ENCODE peak calls at places on chromosomes 2 and 18, in nine cellular contexts. D, V, N, Q, H, C, Z, S and F are unnamed samples.

GRCh38 chr2:68741238-68741637 is 6.6 kb downstream of the ARHGAP25 start:
- DNase-seq in D (no peak), V (no peak), N (peak), Q (no peak), H (no peak), C (no peak), Z (no peak), S (no peak), F (no peak)

GRCh38 chr2:25323042-25323514 is 18.6 kb downstream of the DNMT3A start:
- DNase-seq in D (no peak), V (no peak), N (peak), Q (peak), H (no peak), C (peak), Z (no peak), S (no peak), F (peak)

GRCh38 chr2:15812187-15812830 is 128.0 kb upstream of the MYCN start:
- DNase-seq in D (no peak), V (no peak), N (no peak), Q (no peak), H (no peak), C (no peak), Z (no peak), S (no peak), F (peak)

GRCh38 chr18:80172056-80172455 is 63.0 kb downstream of the ADNP2 start:
- DNase-seq in D (no peak), V (no peak), N (no peak), Q (no peak), H (no peak), C (no peak), Z (no peak), S (no peak), F (no peak)

GRCh38 chr18:23458830-23459529 is 5.9 kb downstream of the RIOK3 start:
- DNase-seq in D (no peak), V (no peak), N (no peak), Q (no peak), H (no peak), C (no peak), Z (no peak), S (no peak), F (no peak)

GRCh38 chr2:239472220-239472775 is 71.5 kb upstream of the HDAC4 start:
- DNase-seq in D (peak), V (no peak), N (no peak), Q (no peak), H (no peak), C (no peak), Z (no peak), S (no peak), F (no peak)

GRCh38 chr18:9354256-9354655 is 19.7 kb downstream of the TWSG1 start:
- DNase-seq in D (no peak), V (peak), N (peak), Q (peak), H (no peak), C (no peak), Z (no peak), S (no peak), F (no peak)

GRCh38 chr2:200585730-200586643 is at the start of gene AOX1:
- DNase-seq in D (peak), V (peak), N (peak), Q (peak), H (no peak), C (peak), Z (peak), S (peak), F (peak)

GRCh38 chr2:14654733-14655346 is 22.3 kb downstream of the LRATD1 start:
- DNase-seq in D (no peak), V (no peak), N (no peak), Q (no peak), H (no peak), C (no peak), Z (no peak), S (no peak), F (no peak)

GRCh38 chr2:10141736-10142639 is 19.4 kb downstream of the RRM2 start:
- DNase-seq in D (no peak), V (no peak), N (peak), Q (no peak), H (peak), C (no peak), Z (peak), S (no peak), F (peak)

GRCh38 chr2:132478669-132479068 is 62.1 kb downstream of the GPR39 start:
- DNase-seq in D (no peak), V (no peak), N (no peak), Q (no peak), H (no peak), C (peak), Z (no peak), S (no peak), F (no peak)

GRCh38 chr2:80073134-80073561 is 231.4 kb downstream of the LRRTM1 start:
- DNase-seq in D (no peak), V (no peak), N (peak), Q (peak), H (peak), C (peak), Z (no peak), S (no peak), F (peak)

GRCh38 chr2:160054984-160055725 is 7.3 kb downstream of the PLA2R1 start:
- DNase-seq in D (no peak), V (no peak), N (peak), Q (peak), H (no peak), C (peak), Z (no peak), S (no peak), F (no peak)

GRCh38 chr18:58391113-58391892 is 237.6 kb downstream of the ALPK2 start:
- DNase-seq in D (peak), V (no peak), N (no peak), Q (no peak), H (no peak), C (peak), Z (no peak), S (no peak), F (no peak)

GRCh38 chr18:48333563-48333962 is 75.6 kb downstream of the ZBTB7C start:
- DNase-seq in D (no peak), V (no peak), N (no peak), Q (no peak), H (no peak), C (no peak), Z (no peak), S (no peak), F (no peak)

GRCh38 chr2:25417715-25418369 is 76.1 kb upstream of the DNMT3A start:
- DNase-seq in D (no peak), V (peak), N (peak), Q (peak), H (peak), C (no peak), Z (no peak), S (no peak), F (no peak)

GRCh38 chr2:101770672-101771071 is 73.2 kb downstream of the MAP4K4 start:
- DNase-seq in D (no peak), V (no peak), N (peak), Q (peak), H (peak), C (peak), Z (no peak), S (no peak), F (no peak)

GRCh38 chr2:16030206-16031054 is 90.1 kb downstream of the MYCN start:
- DNase-seq in D (no peak), V (no peak), N (no peak), Q (no peak), H (no peak), C (no peak), Z (no peak), S (no peak), F (no peak)

GRCh38 chr2:128026422-128027277 is 1.2 kb downstream of the SAP130 start:
- DNase-seq in D (no peak), V (no peak), N (peak), Q (peak), H (no peak), C (peak), Z (no peak), S (no peak), F (no peak)

GRCh38 chr2:173059941-173060575 is 15.6 kb upstream of the MAP3K20 start:
- DNase-seq in D (no peak), V (no peak), N (peak), Q (peak), H (no peak), C (peak), Z (no peak), S (no peak), F (no peak)

GRCh38 chr18:59049726-59050660 is 89.7 kb upstream of the SEC11C start:
- DNase-seq in D (peak), V (no peak), N (no peak), Q (no peak), H (no peak), C (no peak), Z (no peak), S (no peak), F (peak)

GRCh38 chr2:193141-193552 is 70.7 kb downstream of the SH3YL1 start:
- DNase-seq in D (peak), V (no peak), N (no peak), Q (no peak), H (no peak), C (peak), Z (no peak), S (no peak), F (no peak)

GRCh38 chr2:219722276-219722883 is 95.0 kb downstream of the SLC4A3 start:
- DNase-seq in D (peak), V (no peak), N (no peak), Q (peak), H (no peak), C (no peak), Z (no peak), S (no peak), F (no peak)

GRCh38 chr2:183224933-183225332 is 100.7 kb downstream of the NUP35 start:
- DNase-seq in D (no peak), V (no peak), N (peak), Q (peak), H (no peak), C (peak), Z (no peak), S (no peak), F (no peak)

GRCh38 chr2:26268184-26268583 is 23.4 kb downstream of the HADHB start:
- DNase-seq in D (no peak), V (no peak), N (peak), Q (peak), H (no peak), C (no peak), Z (no peak), S (no peak), F (no peak)

GRCh38 chr18:23302852-23303527 is 150.1 kb upstream of the RIOK3 start:
- DNase-seq in D (no peak), V (no peak), N (peak), Q (peak), H (no peak), C (peak), Z (no peak), S (no peak), F (no peak)

GRCh38 chr2:89000235-89000634 is 308.8 kb downstream of the RPIA start:
- DNase-seq in D (no peak), V (no peak), N (no peak), Q (no peak), H (no peak), C (no peak), Z (no peak), S (no peak), F (no peak)

GRCh38 chr2:8453904-8454302 is 228.0 kb upstream of the ID2 start:
- DNase-seq in D (peak), V (no peak), N (no peak), Q (no peak), H (no peak), C (peak), Z (no peak), S (no peak), F (no peak)

GRCh38 chr2:120654383-120655134 is 81.1 kb upstream of the GLI2 start:
- DNase-seq in D (no peak), V (no peak), N (no peak), Q (no peak), H (no peak), C (no peak), Z (peak), S (no peak), F (peak)

GRCh38 chr2:237201461-237202287 is 116.0 kb downstream of the COPS8 start:
- DNase-seq in D (no peak), V (peak), N (peak), Q (peak), H (peak), C (peak), Z (peak), S (no peak), F (no peak)

GRCh38 chr2:101349893-101350662 is 37.2 kb downstream of the CREG2 start:
- DNase-seq in D (no peak), V (no peak), N (peak), Q (peak), H (peak), C (peak), Z (no peak), S (no peak), F (no peak)

DNA sequence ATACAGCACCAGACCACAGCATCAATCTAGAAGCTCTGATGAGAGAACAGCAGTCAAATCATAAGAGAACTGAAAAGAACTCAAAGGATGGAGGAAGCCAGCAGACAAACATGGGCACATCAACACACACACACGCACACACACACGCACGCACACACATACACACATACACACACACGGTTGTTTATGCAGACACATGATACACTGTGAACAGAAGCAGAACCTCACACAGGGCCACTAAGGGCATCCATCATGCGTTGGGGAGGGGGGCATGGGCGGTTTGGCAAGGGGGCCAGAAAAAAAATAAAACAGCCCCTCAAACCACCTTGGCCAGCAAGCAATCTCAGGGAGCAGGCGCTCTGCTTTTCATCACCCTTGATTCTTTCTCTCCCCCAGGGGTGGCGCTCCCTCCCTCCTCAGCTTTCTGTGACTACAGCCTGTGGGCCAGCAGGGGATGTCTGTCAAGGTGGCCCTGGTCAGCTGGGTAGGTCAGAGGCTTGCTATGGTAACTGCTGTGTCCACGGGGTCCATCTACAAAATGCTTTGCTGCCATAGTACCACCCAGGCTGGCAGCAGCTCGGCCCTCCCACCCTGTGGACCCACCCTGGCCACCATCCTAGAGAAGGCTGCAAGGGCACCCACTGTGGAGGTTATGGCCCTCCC is 318.0 kb downstream of the CELF4 start:
- DNase-seq in D (no peak), V (no peak), N (no peak), Q (no peak), H (no peak), C (no peak), Z (no peak), S (no peak), F (no peak)
- TF ChIP-seq CTCF in D (no peak), V (no peak), N (no peak), Q (no peak), H (no peak), C (no peak), Z (no peak), S (no peak), F (no peak)

GRCh38 chr2:177093384-177093783 is 119.2 kb upstream of the HNRNPA3 start:
- DNase-seq in D (no peak), V (no peak), N (no peak), Q (peak), H (no peak), C (no peak), Z (no peak), S (no peak), F (no peak)

GRCh38 chr2:177084607-177085006 is 128.0 kb upstream of the HNRNPA3 start:
- DNase-seq in D (no peak), V (no peak), N (no peak), Q (no peak), H (no peak), C (no peak), Z (no peak), S (no peak), F (no peak)

DNA sequence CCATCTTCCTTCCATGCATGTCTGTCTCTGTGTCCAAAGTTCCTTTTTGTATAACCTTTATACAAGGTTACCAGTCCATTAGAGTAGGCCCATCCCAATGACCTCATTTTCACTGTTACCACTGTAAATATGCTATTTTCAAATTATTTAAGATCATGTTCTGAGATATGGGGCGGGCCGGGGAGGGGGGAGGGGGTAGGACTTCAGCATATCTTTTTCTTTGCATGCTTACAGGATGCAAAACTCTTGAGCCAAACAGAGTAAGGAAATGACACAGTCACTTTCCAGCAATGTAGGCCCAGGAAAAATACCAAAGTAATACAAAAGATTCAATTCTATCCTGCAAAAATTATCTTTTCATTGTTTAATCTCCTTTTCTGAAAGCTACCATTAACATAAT is 124.1 kb upstream of the HNRNPA3 start:
- DNase-seq in D (no peak), V (no peak), N (no peak), Q (no peak), H (no peak), C (no peak), Z (no peak), S (no peak), F (no peak)
- TF ChIP-seq CTCF in D (no peak), V (no peak), N (no peak), Q (no peak), H (no peak), C (no peak), Z (no peak), S (no peak), F (no peak)

DNA sequence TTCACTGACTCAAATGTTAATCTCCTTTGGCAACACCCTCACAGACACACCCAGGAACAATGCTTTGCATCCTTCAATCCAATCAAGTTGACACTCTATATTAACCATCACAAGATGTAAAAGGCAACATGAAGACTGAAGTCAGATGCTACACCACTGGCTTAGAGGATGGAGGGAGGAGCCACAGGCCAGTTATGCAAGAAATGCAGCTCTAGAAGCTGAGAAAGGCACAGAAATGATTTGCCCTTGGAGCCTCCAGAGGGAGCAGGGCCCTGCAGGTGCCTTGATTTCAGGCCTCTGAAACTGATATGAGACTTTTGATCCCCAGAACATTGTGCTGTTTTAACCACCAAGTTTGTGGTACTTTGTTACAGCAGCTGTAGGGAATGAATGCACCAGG is 276.3 kb downstream of the KCNS3 start:
- DNase-seq in D (no peak), V (no peak), N (no peak), Q (no peak), H (no peak), C (no peak), Z (no peak), S (no peak), F (no peak)
- TF ChIP-seq CTCF in D (no peak), V (no peak), N (no peak), Q (no peak), H (no peak), C (peak), Z (no peak), S (no peak), F (no peak)

GRCh38 chr18:28439870-28440269 is 262.9 kb upstream of the CDH2 start:
- DNase-seq in D (no peak), V (no peak), N (no peak), Q (peak), H (peak), C (peak), Z (no peak), S (no peak), F (no peak)
- TF ChIP-seq CTCF in D (no peak), V (peak), N (no peak), Q (no peak), H (no peak), C (peak), Z (no peak), S (no peak), F (no peak)

GRCh38 chr18:65725421-65726050 is 25.3 kb upstream of the CDH7 start:
- DNase-seq in D (no peak), V (no peak), N (no peak), Q (no peak), H (peak), C (no peak), Z (peak), S (peak), F (peak)
- TF ChIP-seq CTCF in D (no peak), V (peak), N (no peak), Q (no peak), H (peak), C (no peak), Z (peak), S (peak), F (peak)

DNA sequence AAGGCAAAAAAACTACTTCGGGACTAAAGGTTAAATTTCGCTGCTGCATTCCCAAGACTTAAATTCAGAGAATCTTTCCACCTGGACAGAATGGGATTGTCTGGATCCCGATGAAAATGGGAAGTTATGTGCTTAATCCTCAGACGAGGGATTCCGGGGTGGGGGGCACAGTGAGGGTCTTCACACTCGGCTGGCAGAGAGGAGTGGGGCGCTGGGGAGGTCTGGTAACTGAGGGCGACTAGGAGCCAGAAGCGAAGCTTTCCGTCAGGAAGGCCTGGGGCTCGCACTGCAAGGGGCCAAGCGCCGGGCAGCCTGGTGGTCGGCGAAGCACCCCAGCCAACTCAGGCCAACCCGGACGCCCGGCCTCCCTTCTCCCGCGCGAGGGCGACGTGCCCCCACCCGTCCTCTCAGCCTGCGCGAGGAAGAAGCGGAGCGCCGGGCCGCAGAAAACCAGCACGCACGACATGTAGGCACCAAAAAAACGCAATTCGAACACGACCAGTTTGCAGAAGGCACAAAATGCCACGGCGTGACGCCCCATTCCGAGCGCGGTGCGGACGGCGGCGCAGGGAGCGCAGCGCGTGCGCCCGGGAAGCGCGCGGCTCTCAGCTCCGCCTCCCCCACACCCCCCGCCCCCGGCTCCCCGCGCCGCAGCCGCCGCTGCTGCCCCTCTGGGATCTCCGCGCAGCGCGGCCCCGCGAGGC is 188.1 kb downstream of the ZEB2 start:
- DNase-seq in D (peak), V (no peak), N (peak), Q (no peak), H (no peak), C (no peak), Z (no peak), S (no peak), F (peak)
- TF ChIP-seq CTCF in D (peak), V (peak), N (peak), Q (no peak), H (peak), C (peak), Z (peak), S (peak), F (no peak)